ENCODE peak calls at places on chromosomes 16 and 17, in ten cellular contexts. A is posterior vena cava; M is effector memory CD4-positive, alpha-beta T cell; U is T-cell; N is DMS153; G is Kasumi-1; I is AG04449; Y is endothelial cell; K is caudate nucleus; S is endodermal cell. X is an unnamed sample.
A peak's percentile ranks its signal among the peaks of the same experiment; 100 is the strongest.

GRCh38 chr17:80862978-80863377 is 128.7 kb upstream of the CHMP6 start:
- DNase-seq in A (peak; percentile 59), M (no peak), U (no peak), N (no peak), G (no peak), I (no peak), Y (no peak), K (no peak), S (no peak), X (no peak)

GRCh38 chr17:63626551-63627228 is 4.5 kb downstream of the MAP3K3 start:
- DNase-seq in A (no peak), M (no peak), U (no peak), N (no peak), G (peak; percentile 59), I (no peak), Y (no peak), K (no peak), S (no peak), X (no peak)

GRCh38 chr16:17578921-17579876 is 108.4 kb upstream of the XYLT1 start:
- DNase-seq in A (no peak), M (peak; percentile 8), U (no peak), N (no peak), G (peak; percentile 25), I (peak; percentile 59), Y (peak; percentile 90), K (peak; percentile 0), S (peak; percentile 95), X (peak; percentile 40)

GRCh38 chr17:40224707-40225092 is 5.6 kb downstream of the WIPF2 start:
- DNase-seq in A (no peak), M (no peak), U (no peak), N (no peak), G (no peak), I (no peak), Y (no peak), K (peak; percentile 31), S (no peak), X (no peak)

GRCh38 chr16:72657164-72657563 is 390.8 kb downstream of the ZFHX3 start:
- DNase-seq in A (no peak), M (no peak), U (no peak), N (no peak), G (no peak), I (no peak), Y (no peak), K (no peak), S (no peak), X (no peak)

GRCh38 chr17:81579821-81580321 is 27.7 kb upstream of the FAAP100 start:
- DNase-seq in A (no peak), M (no peak), U (no peak), N (no peak), G (no peak), I (no peak), Y (no peak), K (no peak), S (no peak), X (no peak)

GRCh38 chr17:82696259-82696658 is 2.2 kb downstream of the RAB40B start:
- DNase-seq in A (no peak), M (no peak), U (no peak), N (no peak), G (no peak), I (no peak), Y (no peak), K (no peak), S (no peak), X (no peak)

GRCh38 chr16:3819741-3820724 is 60.5 kb downstream of the CREBBP start:
- DNase-seq in A (no peak), M (no peak), U (no peak), N (peak; percentile 93), G (no peak), I (peak; percentile 77), Y (no peak), K (no peak), S (no peak), X (no peak)

GRCh38 chr16:67396159-67396774 is 3.0 kb upstream of the TPPP3 start:
- DNase-seq in A (peak; percentile 95), M (no peak), U (no peak), N (peak; percentile 98), G (no peak), I (peak; percentile 19), Y (peak; percentile 57), K (peak; percentile 18), S (peak; percentile 94), X (no peak)

X was measured in T-helper 2 cell treated with Interferon-gamma antibody and Interleukin-4, amounts not matched to agents 5 μg/mL and 100 μg/mL, for 36 hours.